ENCODE peak calls at places on chromosomes 13 and 19, in nine cellular contexts. B is activated naive CD8-positive, alpha-beta T cell treated with anti-CD3 and anti-CD28 coated beads, Interleukin-2, amount 50 U/mL, for 16 hours; W is WTC11; K is smooth muscle cell of the brain vasculature; E is activated T-cell treated with anti-CD3 and anti-CD28 coated beads for 1 hour; A is A549; O is NCI-H2029; P is posterior cingulate gyrus; I is immature natural killer cell. N is an unnamed sample.
A peak's percentile ranks its signal among the peaks of the same experiment; 100 is the strongest.

GRCh38 chr13:102983496-102983895 is 82.7 kb downstream of the SLC10A2 start:
- DNase-seq in B (no peak), W (no peak), K (no peak), E (no peak), A (no peak), O (no peak), P (no peak), I (no peak), N (no peak)

GRCh38 chr13:31192306-31192705 is 7.5 kb upstream of the B3GLCT start:
- DNase-seq in B (no peak), W (no peak), K (no peak), E (no peak), A (no peak), O (no peak), P (peak; percentile 46), I (no peak), N (no peak)

GRCh38 chr19:35179830-35180229 is 25.3 kb downstream of the FXYD5 start:
- DNase-seq in B (no peak), W (no peak), K (no peak), E (no peak), A (no peak), O (no peak), P (no peak), I (no peak), N (no peak)

GRCh38 chr19:13962738-13963602 is 10.7 kb downstream of the DCAF15 start:
- DNase-seq in B (no peak), W (peak; percentile 61), K (no peak), E (no peak), A (no peak), O (no peak), P (no peak), I (no peak), N (no peak)

GRCh38 chr13:80473695-80474094 is 132.8 kb upstream of the SPRY2 start:
- DNase-seq in B (no peak), W (no peak), K (peak; percentile 51), E (no peak), A (peak; percentile 71), O (no peak), P (no peak), I (no peak), N (no peak)

GRCh38 chr19:54430306-54431254 is 15.3 kb downstream of the TTYH1 start:
- DNase-seq in B (no peak), W (peak; percentile 81), K (no peak), E (peak; percentile 22), A (peak; percentile 66), O (no peak), P (peak; percentile 67), I (peak; percentile 18), N (no peak)

GRCh38 chr13:31036717-31037116 is 104.3 kb downstream of the TEX26 start:
- DNase-seq in B (no peak), W (no peak), K (no peak), E (no peak), A (no peak), O (no peak), P (no peak), I (no peak), N (no peak)

GRCh38 chr13:28574617-28575142 is 79.8 kb upstream of the FLT1 start:
- DNase-seq in B (no peak), W (no peak), K (no peak), E (no peak), A (peak; percentile 86), O (no peak), P (no peak), I (no peak), N (no peak)

GRCh38 chr19:18804139-18804601 is 13.1 kb upstream of the COMP start:
- DNase-seq in B (no peak), W (no peak), K (no peak), E (no peak), A (no peak), O (no peak), P (no peak), I (no peak), N (peak; percentile 56)

GRCh38 chr13:112562254-112562653 is 25.7 kb downstream of the TUBGCP3 start:
- DNase-seq in B (no peak), W (no peak), K (no peak), E (no peak), A (no peak), O (no peak), P (no peak), I (no peak), N (no peak)